ENCODE peak calls at places on chromosomes 13 and 19, in eight cellular contexts. One of them, this sample, is unnamed.

GRCh38 chr13:50780201-50781015 is 63.1 kb downstream of the DLEU7 start:
- DNase-seq in fibroblast of lung: no peak
- DNase-seq in Karpas-422: no peak
- DNase-seq in MM.1S: no peak
- DNase-seq in HepG2: no peak
- DNase-seq in mammary epithelial cell: no peak
- DNase-seq in H1: no peak
- DNase-seq in GM12878: no peak
- DNase-seq in this sample: no peak

GRCh38 chr19:934865-935422 is 9.1 kb downstream of the ARID3A start:
- DNase-seq in GM12878: no peak
- DNase-seq in H1: no peak
- DNase-seq in MM.1S: no peak
- DNase-seq in fibroblast of lung: peak; percentile 82
- DNase-seq in HepG2: peak; percentile 88
- DNase-seq in mammary epithelial cell: no peak
- DNase-seq in Karpas-422: no peak
- DNase-seq in this sample: no peak

GRCh38 chr19:1076951-1077350 is 10.0 kb downstream of the ARHGAP45 start:
- DNase-seq in fibroblast of lung: no peak
- DNase-seq in GM12878: peak; percentile 85
- DNase-seq in Karpas-422: peak; percentile 99
- DNase-seq in MM.1S: peak; percentile 98
- DNase-seq in HepG2: no peak
- DNase-seq in mammary epithelial cell: peak; percentile 77
- DNase-seq in H1: no peak
- DNase-seq in this sample: peak; percentile 96

GRCh38 chr13:38685974-38686571 is 804 bp upstream of the FREM2 start:
- DNase-seq in fibroblast of lung: peak; percentile 18
- DNase-seq in GM12878: no peak
- DNase-seq in mammary epithelial cell: peak; percentile 44
- DNase-seq in Karpas-422: no peak
- DNase-seq in MM.1S: peak; percentile 46
- DNase-seq in HepG2: no peak
- DNase-seq in H1: no peak
- DNase-seq in this sample: no peak

GRCh38 chr13:21823949-21824348 is 153.1 kb downstream of the FGF9 start:
- DNase-seq in GM12878: no peak
- DNase-seq in HepG2: no peak
- DNase-seq in mammary epithelial cell: no peak
- DNase-seq in H1: no peak
- DNase-seq in Karpas-422: no peak
- DNase-seq in MM.1S: peak; percentile 63
- DNase-seq in fibroblast of lung: no peak
- DNase-seq in this sample: no peak

GRCh38 chr19:18416778-18417249 is 2.4 kb upstream of the SSBP4 start:
- DNase-seq in MM.1S: no peak
- DNase-seq in mammary epithelial cell: no peak
- DNase-seq in fibroblast of lung: peak; percentile 85
- DNase-seq in H1: peak; percentile 86
- DNase-seq in GM12878: no peak
- DNase-seq in Karpas-422: peak; percentile 66
- DNase-seq in HepG2: peak; percentile 70
- DNase-seq in this sample: no peak

GRCh38 chr13:111937763-111938375 is 129.1 kb upstream of the SOX1 start:
- DNase-seq in Karpas-422: no peak
- DNase-seq in mammary epithelial cell: peak; percentile 32
- DNase-seq in H1: peak; percentile 24
- DNase-seq in GM12878: no peak
- DNase-seq in fibroblast of lung: no peak
- DNase-seq in MM.1S: no peak
- DNase-seq in HepG2: no peak
- DNase-seq in this sample: no peak

GRCh38 chr13:110099922-110100321 is 207.0 kb downstream of the COL4A1 start:
- DNase-seq in Karpas-422: no peak
- DNase-seq in HepG2: no peak
- DNase-seq in MM.1S: no peak
- DNase-seq in mammary epithelial cell: no peak
- DNase-seq in fibroblast of lung: no peak
- DNase-seq in H1: no peak
- DNase-seq in GM12878: no peak
- DNase-seq in this sample: no peak

GRCh38 chr13:99403458-99403971 is 96.3 kb upstream of the GPR183 start:
- DNase-seq in Karpas-422: no peak
- DNase-seq in GM12878: no peak
- DNase-seq in mammary epithelial cell: peak; percentile 56
- DNase-seq in HepG2: no peak
- DNase-seq in fibroblast of lung: no peak
- DNase-seq in H1: no peak
- DNase-seq in MM.1S: no peak
- DNase-seq in this sample: no peak

GRCh38 chr19:861756-862528 is 2.5 kb downstream of the CFD start:
- DNase-seq in H1: peak; percentile 96
- DNase-seq in HepG2: peak; percentile 41
- DNase-seq in Karpas-422: peak; percentile 90
- DNase-seq in mammary epithelial cell: peak; percentile 36
- DNase-seq in fibroblast of lung: peak; percentile 34
- DNase-seq in MM.1S: peak; percentile 66
- DNase-seq in GM12878: no peak
- DNase-seq in this sample: peak; percentile 93

GRCh38 chr13:19927117-19927734 is 31.3 kb upstream of the ZMYM2 start:
- DNase-seq in HepG2: peak; percentile 21
- DNase-seq in mammary epithelial cell: peak; percentile 38
- DNase-seq in Karpas-422: peak; percentile 75
- DNase-seq in GM12878: no peak
- DNase-seq in fibroblast of lung: peak; percentile 55
- DNase-seq in MM.1S: peak; percentile 28
- DNase-seq in H1: no peak
- DNase-seq in this sample: peak; percentile 57

GRCh38 chr19:45391346-45391745 is 13.5 kb downstream of the PPP1R13L start:
- DNase-seq in HepG2: peak; percentile 20
- DNase-seq in H1: no peak
- DNase-seq in mammary epithelial cell: peak; percentile 22
- DNase-seq in MM.1S: no peak
- DNase-seq in Karpas-422: peak; percentile 61
- DNase-seq in GM12878: no peak
- DNase-seq in fibroblast of lung: no peak
- DNase-seq in this sample: peak; percentile 44

GRCh38 chr13:49097374-49097773 is 121.7 kb downstream of the FNDC3A start:
- DNase-seq in H1: no peak
- DNase-seq in HepG2: peak; percentile 70
- DNase-seq in MM.1S: no peak
- DNase-seq in GM12878: no peak
- DNase-seq in Karpas-422: no peak
- DNase-seq in mammary epithelial cell: peak; percentile 95
- DNase-seq in fibroblast of lung: peak; percentile 89
- DNase-seq in this sample: no peak

GRCh38 chr19:16660763-16661479 is at the start of gene TMEM38A:
- DNase-seq in MM.1S: peak; percentile 44
- DNase-seq in HepG2: no peak
- DNase-seq in GM12878: no peak
- DNase-seq in fibroblast of lung: no peak
- DNase-seq in Karpas-422: peak; percentile 62
- DNase-seq in mammary epithelial cell: peak; percentile 22
- DNase-seq in H1: peak; percentile 69
- DNase-seq in this sample: peak; percentile 57

GRCh38 chr13:98482476-98483444 is 94.1 kb downstream of the STK24 start:
- DNase-seq in fibroblast of lung: peak; percentile 92
- DNase-seq in Karpas-422: no peak
- DNase-seq in H1: no peak
- DNase-seq in mammary epithelial cell: peak; percentile 67
- DNase-seq in MM.1S: no peak
- DNase-seq in GM12878: no peak
- DNase-seq in HepG2: no peak
- DNase-seq in this sample: peak; percentile 20

GRCh38 chr19:46904114-46905060 is 43.6 kb downstream of the ARHGAP35 start:
- DNase-seq in H1: no peak
- DNase-seq in fibroblast of lung: peak; percentile 50
- DNase-seq in HepG2: no peak
- DNase-seq in GM12878: no peak
- DNase-seq in mammary epithelial cell: no peak
- DNase-seq in MM.1S: no peak
- DNase-seq in Karpas-422: no peak
- DNase-seq in this sample: no peak

GRCh38 chr13:20363604-20364003 is 131.5 kb upstream of the GJB6 start:
- DNase-seq in H1: no peak
- DNase-seq in fibroblast of lung: no peak
- DNase-seq in mammary epithelial cell: no peak
- DNase-seq in MM.1S: no peak
- DNase-seq in GM12878: no peak
- DNase-seq in Karpas-422: no peak
- DNase-seq in HepG2: no peak
- DNase-seq in this sample: no peak

GRCh38 chr19:11684987-11685675 is 53.6 kb downstream of the ZNF823 start:
- DNase-seq in mammary epithelial cell: no peak
- DNase-seq in Karpas-422: no peak
- DNase-seq in HepG2: peak; percentile 29
- DNase-seq in fibroblast of lung: no peak
- DNase-seq in H1: no peak
- DNase-seq in GM12878: no peak
- DNase-seq in MM.1S: no peak
- DNase-seq in this sample: no peak

GRCh38 chr13:100987993-100988392 is 313.4 kb upstream of the TMTC4 start:
- DNase-seq in mammary epithelial cell: no peak
- DNase-seq in MM.1S: no peak
- DNase-seq in Karpas-422: no peak
- DNase-seq in fibroblast of lung: no peak
- DNase-seq in GM12878: no peak
- DNase-seq in HepG2: no peak
- DNase-seq in H1: no peak
- DNase-seq in this sample: no peak

GRCh38 chr13:94557836-94558235 is 38.1 kb downstream of the TGDS start:
- DNase-seq in fibroblast of lung: no peak
- DNase-seq in MM.1S: no peak
- DNase-seq in HepG2: no peak
- DNase-seq in H1: no peak
- DNase-seq in GM12878: no peak
- DNase-seq in Karpas-422: no peak
- DNase-seq in mammary epithelial cell: no peak
- DNase-seq in this sample: no peak

DNA sequence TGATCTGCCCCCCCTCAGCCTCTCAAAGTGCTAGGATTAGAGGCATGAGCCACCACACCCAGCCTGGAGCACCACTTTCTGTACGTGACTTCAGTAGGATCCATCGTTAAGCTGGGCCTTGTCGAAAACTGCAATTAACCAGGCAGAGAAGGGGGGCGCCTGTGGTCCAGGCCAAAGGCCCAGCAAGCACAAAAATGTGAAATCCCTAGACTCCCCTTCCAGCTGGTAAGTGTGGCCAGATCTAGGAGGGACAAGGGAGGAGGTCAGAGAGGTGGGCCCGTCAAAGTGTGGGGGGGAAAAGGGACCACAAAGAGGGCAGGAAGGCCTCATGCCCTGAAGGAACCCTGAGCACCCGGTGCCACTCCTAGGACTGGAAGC is 13.8 kb downstream of the DDX39A start:
- DNase-seq in Karpas-422: no peak
- DNase-seq in mammary epithelial cell: no peak
- DNase-seq in GM12878: no peak
- DNase-seq in MM.1S: no peak
- DNase-seq in HepG2: no peak
- DNase-seq in H1: no peak
- DNase-seq in fibroblast of lung: no peak
- DNase-seq in this sample: no peak
- H2AFZ ChIP-seq in Karpas-422: no peak overlapping the region
- H2AFZ ChIP-seq in mammary epithelial cell: no peak overlapping the region
- H2AFZ ChIP-seq in GM12878: no peak overlapping the region
- H2AFZ ChIP-seq in MM.1S: no peak overlapping the region
- H2AFZ ChIP-seq in HepG2: no peak overlapping the region
- H2AFZ ChIP-seq in H1: peak overlapping the region; percentile 52
- H2AFZ ChIP-seq in fibroblast of lung: no peak overlapping the region
- H2AFZ ChIP-seq in this sample: no peak overlapping the region

GRCh38 chr13:104008075-104008474 is 941.9 kb upstream of the SLC10A2 start:
- DNase-seq in mammary epithelial cell: no peak
- DNase-seq in GM12878: no peak
- DNase-seq in H1: no peak
- DNase-seq in MM.1S: no peak
- DNase-seq in HepG2: no peak
- DNase-seq in fibroblast of lung: no peak
- DNase-seq in Karpas-422: no peak
- DNase-seq in this sample: no peak
- H4K20me1 ChIP-seq in mammary epithelial cell: no peaks in the 10 kb centered on the region
- H4K20me1 ChIP-seq in GM12878: no peaks in the 10 kb centered on the region
- H4K20me1 ChIP-seq in H1: no peaks in the 10 kb centered on the region
- H4K20me1 ChIP-seq in MM.1S: no peaks in the 10 kb centered on the region
- H4K20me1 ChIP-seq in HepG2: no peaks in the 10 kb centered on the region
- H4K20me1 ChIP-seq in fibroblast of lung: no peaks in the 10 kb centered on the region
- H4K20me1 ChIP-seq in Karpas-422: no peaks in the 10 kb centered on the region
- H4K20me1 ChIP-seq in this sample: no peaks in the 10 kb centered on the region

GRCh38 chr13:80605743-80606142 is 264.8 kb upstream of the SPRY2 start:
- DNase-seq in mammary epithelial cell: no peak
- DNase-seq in MM.1S: no peak
- DNase-seq in Karpas-422: no peak
- DNase-seq in GM12878: no peak
- DNase-seq in fibroblast of lung: no peak
- DNase-seq in HepG2: no peak
- DNase-seq in H1: no peak
- DNase-seq in this sample: no peak
- H2AFZ ChIP-seq in mammary epithelial cell: no peak overlapping the region
- H2AFZ ChIP-seq in MM.1S: no peak overlapping the region
- H2AFZ ChIP-seq in Karpas-422: no peak overlapping the region
- H2AFZ ChIP-seq in GM12878: no peak overlapping the region
- H2AFZ ChIP-seq in fibroblast of lung: no peak overlapping the region
- H2AFZ ChIP-seq in HepG2: no peak overlapping the region
- H2AFZ ChIP-seq in H1: no peak overlapping the region
- H2AFZ ChIP-seq in this sample: no peak overlapping the region

DNA sequence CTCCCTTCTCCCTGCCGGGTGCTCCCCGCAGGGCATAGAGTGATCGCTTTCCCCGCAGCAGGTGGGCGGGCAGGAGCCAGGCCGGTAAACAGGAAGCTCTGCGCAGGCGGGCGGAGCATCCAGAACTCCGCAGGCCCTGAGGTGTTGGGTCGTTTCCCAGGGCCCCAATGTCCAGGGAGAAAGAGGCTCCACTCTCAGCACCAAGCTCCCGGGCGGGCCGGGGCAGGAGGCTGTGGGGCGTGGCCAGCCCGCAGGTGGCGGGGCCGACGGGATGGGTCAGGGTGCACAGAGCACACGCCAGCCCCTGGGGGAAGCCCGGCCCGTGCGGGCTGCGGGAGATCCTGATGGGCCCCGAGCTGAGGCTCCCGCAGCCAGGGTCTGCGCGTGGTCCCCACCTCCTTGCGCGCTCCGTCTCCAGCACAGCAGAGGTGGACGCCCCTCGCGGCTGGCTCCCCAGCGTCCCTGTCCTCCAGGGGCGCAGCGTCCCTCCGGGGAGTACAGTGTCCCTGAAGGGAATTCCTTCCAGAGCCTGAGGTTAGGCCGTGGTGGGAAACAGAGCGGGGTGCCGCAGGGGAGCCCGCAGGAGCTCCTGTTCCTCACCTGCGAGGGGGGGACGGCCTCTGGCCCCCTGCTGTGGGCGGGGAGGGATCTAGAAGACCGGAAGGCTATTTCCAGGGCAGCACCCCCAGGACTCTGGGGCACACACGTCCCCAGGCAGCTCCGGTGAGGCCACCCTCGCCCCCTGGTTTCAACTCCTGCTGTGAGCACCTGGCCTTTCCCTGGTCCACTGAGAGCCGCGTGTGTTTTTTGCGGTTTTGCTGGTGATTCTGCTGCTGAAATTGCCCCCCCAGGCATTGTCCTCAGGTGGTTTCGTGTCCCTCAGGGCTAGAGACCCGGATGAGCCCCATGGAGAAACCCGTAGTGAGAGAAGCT is 12.2 kb downstream of the PIP5K1C start:
- DNase-seq in GM12878: no peak
- DNase-seq in HepG2: peak; percentile 41
- DNase-seq in Karpas-422: no peak
- DNase-seq in fibroblast of lung: no peak
- DNase-seq in H1: no peak
- DNase-seq in MM.1S: peak; percentile 91
- DNase-seq in mammary epithelial cell: peak; percentile 43
- DNase-seq in this sample: peak; percentile 31
- H4K20me1 ChIP-seq in GM12878: no peaks in the 10 kb centered on the region
- H4K20me1 ChIP-seq in HepG2: peaks cover 3% of the 10 kb centered on the region
- H4K20me1 ChIP-seq in Karpas-422: peaks cover 27% of the 10 kb centered on the region
- H4K20me1 ChIP-seq in fibroblast of lung: no peaks in the 10 kb centered on the region
- H4K20me1 ChIP-seq in H1: peaks cover 21% of the 10 kb centered on the region
- H4K20me1 ChIP-seq in MM.1S: no peaks in the 10 kb centered on the region
- H4K20me1 ChIP-seq in mammary epithelial cell: peaks cover 4% of the 10 kb centered on the region
- H4K20me1 ChIP-seq in this sample: no peaks in the 10 kb centered on the region